ENCODE peak calls at places on chromosomes 16 and 17, in seven cellular contexts. One of them, this sample, is unnamed.

GRCh38 chr16:54336805-54337204 is 50.2 kb upstream of the IRX3 start:
- DNase-seq in A549: no peak
- DNase-seq in IMR-90: no peak
- DNase-seq in SK-N-SH: no peak
- DNase-seq in K562: no peak
- DNase-seq in H1: no peak
- DNase-seq in HepG2: no peak
- DNase-seq in this sample: no peak

GRCh38 chr17:54898576-54898975 is 2.1 kb upstream of the TOM1L1 start:
- DNase-seq in A549: no peak
- DNase-seq in IMR-90: no peak
- DNase-seq in SK-N-SH: no peak
- DNase-seq in K562: no peak
- DNase-seq in H1: no peak
- DNase-seq in HepG2: no peak
- DNase-seq in this sample: no peak

GRCh38 chr16:57263585-57264351 is 18.7 kb downstream of the ARL2BP start:
- DNase-seq in A549: no peak
- DNase-seq in IMR-90: no peak
- DNase-seq in SK-N-SH: peak
- DNase-seq in K562: no peak
- DNase-seq in H1: no peak
- DNase-seq in HepG2: no peak
- DNase-seq in this sample: no peak

GRCh38 chr16:81204794-81205680 is 33.5 kb upstream of the BCO1 start:
- DNase-seq in A549: peak
- DNase-seq in IMR-90: peak
- DNase-seq in SK-N-SH: peak
- DNase-seq in K562: peak
- DNase-seq in H1: no peak
- DNase-seq in HepG2: peak
- DNase-seq in this sample: peak

GRCh38 chr17:75518201-75518600 is 1.9 kb downstream of the TSEN54 start:
- DNase-seq in A549: no peak
- DNase-seq in IMR-90: no peak
- DNase-seq in SK-N-SH: no peak
- DNase-seq in K562: no peak
- DNase-seq in H1: no peak
- DNase-seq in HepG2: no peak
- DNase-seq in this sample: peak

GRCh38 chr16:21235199-21235585 is 1.7 kb downstream of the ANKS4B start:
- DNase-seq in A549: no peak
- DNase-seq in IMR-90: no peak
- DNase-seq in SK-N-SH: no peak
- DNase-seq in K562: peak
- DNase-seq in H1: no peak
- DNase-seq in HepG2: no peak
- DNase-seq in this sample: no peak

GRCh38 chr17:57810740-57811632 is 38.9 kb downstream of the MRPS23 start:
- DNase-seq in A549: no peak
- DNase-seq in IMR-90: peak
- DNase-seq in SK-N-SH: peak
- DNase-seq in K562: no peak
- DNase-seq in H1: no peak
- DNase-seq in HepG2: peak
- DNase-seq in this sample: no peak

GRCh38 chr16:25051446-25052160 is 36.4 kb upstream of the ARHGAP17 start:
- DNase-seq in A549: no peak
- DNase-seq in IMR-90: peak
- DNase-seq in SK-N-SH: no peak
- DNase-seq in K562: no peak
- DNase-seq in H1: no peak
- DNase-seq in HepG2: no peak
- DNase-seq in this sample: no peak

GRCh38 chr17:42872251-42872965 is 21.4 kb downstream of the AOC3 start:
- DNase-seq in A549: no peak
- DNase-seq in IMR-90: peak
- DNase-seq in SK-N-SH: no peak
- DNase-seq in K562: no peak
- DNase-seq in H1: no peak
- DNase-seq in HepG2: no peak
- DNase-seq in this sample: no peak

GRCh38 chr16:86986136-86986535 is 331.1 kb downstream of the C16orf95 start:
- DNase-seq in A549: no peak
- DNase-seq in IMR-90: no peak
- DNase-seq in SK-N-SH: no peak
- DNase-seq in K562: no peak
- DNase-seq in H1: no peak
- DNase-seq in HepG2: no peak
- DNase-seq in this sample: no peak

GRCh38 chr17:75343007-75343406 is 53.8 kb upstream of the SLC25A19 start:
- DNase-seq in A549: no peak
- DNase-seq in IMR-90: no peak
- DNase-seq in SK-N-SH: no peak
- DNase-seq in K562: no peak
- DNase-seq in H1: no peak
- DNase-seq in HepG2: no peak
- DNase-seq in this sample: no peak

GRCh38 chr16:54034684-54035083 is 251.9 kb downstream of the IRX3 start:
- DNase-seq in A549: no peak
- DNase-seq in IMR-90: peak
- DNase-seq in SK-N-SH: no peak
- DNase-seq in K562: no peak
- DNase-seq in H1: no peak
- DNase-seq in HepG2: no peak
- DNase-seq in this sample: no peak

GRCh38 chr17:233473-233941 is 52.1 kb upstream of the DOC2B start:
- DNase-seq in A549: no peak
- DNase-seq in IMR-90: no peak
- DNase-seq in SK-N-SH: no peak
- DNase-seq in K562: no peak
- DNase-seq in H1: no peak
- DNase-seq in HepG2: peak
- DNase-seq in this sample: no peak

GRCh38 chr17:230371-230770 is 48.9 kb upstream of the DOC2B start:
- DNase-seq in A549: no peak
- DNase-seq in IMR-90: no peak
- DNase-seq in SK-N-SH: no peak
- DNase-seq in K562: no peak
- DNase-seq in H1: no peak
- DNase-seq in HepG2: no peak
- DNase-seq in this sample: no peak

GRCh38 chr17:234163-235047 is 53.0 kb upstream of the DOC2B start:
- DNase-seq in A549: no peak
- DNase-seq in IMR-90: no peak
- DNase-seq in SK-N-SH: no peak
- DNase-seq in K562: no peak
- DNase-seq in H1: no peak
- DNase-seq in HepG2: no peak
- DNase-seq in this sample: no peak

GRCh38 chr17:231191-231965 is 49.9 kb upstream of the DOC2B start:
- DNase-seq in A549: no peak
- DNase-seq in IMR-90: no peak
- DNase-seq in SK-N-SH: no peak
- DNase-seq in K562: no peak
- DNase-seq in H1: no peak
- DNase-seq in HepG2: no peak
- DNase-seq in this sample: no peak

DNA sequence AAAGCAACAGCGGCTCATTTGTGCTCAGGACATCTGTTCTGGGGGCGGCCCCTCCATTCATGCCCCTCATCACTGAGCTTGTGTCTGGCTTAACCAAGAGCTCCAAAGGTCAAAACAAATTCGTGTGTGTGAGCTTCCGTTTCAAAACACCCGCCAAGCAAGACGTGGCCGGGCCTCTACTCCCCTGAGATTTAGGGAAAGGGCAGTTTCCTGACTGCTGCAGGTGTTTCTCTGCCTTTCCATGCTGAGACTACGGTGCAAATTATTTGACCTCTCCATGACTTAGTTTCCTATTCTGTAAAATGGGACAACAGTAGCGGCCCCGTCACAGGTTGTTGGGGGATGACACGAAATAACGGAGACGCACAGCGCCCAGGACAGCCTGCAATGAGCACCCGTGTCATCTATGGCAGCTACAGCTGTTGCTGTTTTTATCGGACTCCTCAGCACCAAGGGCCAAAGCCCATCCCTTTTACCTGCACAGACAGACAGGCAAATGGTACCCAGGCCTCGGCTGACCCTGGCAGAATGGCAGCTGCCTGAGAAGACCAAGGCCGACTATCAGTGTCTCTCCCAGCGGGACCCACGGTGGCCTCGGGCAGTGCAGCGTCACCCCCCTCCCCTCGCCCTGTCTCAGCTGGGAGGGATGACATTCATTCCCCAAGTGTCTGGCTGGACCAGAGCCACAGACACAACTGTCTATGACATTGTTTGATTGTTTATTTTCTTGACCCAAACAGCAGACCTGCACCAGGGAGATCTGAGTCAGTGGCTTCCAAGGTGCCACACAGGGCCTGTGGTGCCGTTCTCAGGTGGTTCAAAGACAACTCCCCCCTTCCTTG is 50.7 kb upstream of the DOC2B start:
- DNase-seq in A549: no peak
- DNase-seq in IMR-90: no peak
- DNase-seq in SK-N-SH: peak
- DNase-seq in K562: no peak
- DNase-seq in H1: no peak
- DNase-seq in HepG2: no peak
- DNase-seq in this sample: no peak
- TF ChIP-seq RFX5 in A549: no peak
- TF ChIP-seq RFX5 in IMR-90: no peak
- TF ChIP-seq RFX5 in SK-N-SH: no peak
- TF ChIP-seq RFX5 in K562: no peak
- TF ChIP-seq RFX5 in H1: no peak
- TF ChIP-seq RFX5 in HepG2: no peak
- TF ChIP-seq RFX5 in this sample: no peak

DNA sequence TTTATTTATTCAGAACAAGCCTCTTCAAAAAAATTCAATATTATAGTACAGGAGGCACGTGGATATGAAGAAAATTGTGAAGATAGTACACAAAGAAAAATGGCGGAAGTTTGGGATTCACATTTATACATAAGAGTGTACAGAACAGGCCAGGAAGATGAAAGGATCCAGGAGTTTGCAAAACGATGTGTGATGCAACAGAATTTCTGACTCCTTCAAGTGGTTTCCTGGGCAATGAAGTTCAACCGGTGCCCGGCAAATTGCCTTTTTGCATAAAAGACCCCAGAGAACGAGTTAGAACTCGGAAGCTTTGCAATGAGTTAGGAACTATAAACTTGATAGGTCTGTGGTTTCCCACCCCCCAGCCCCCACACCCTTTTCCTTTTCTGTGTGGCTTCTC is 189.1 kb downstream of the SALL1 start:
- DNase-seq in A549: no peak
- DNase-seq in IMR-90: no peak
- DNase-seq in SK-N-SH: no peak
- DNase-seq in K562: no peak
- DNase-seq in H1: no peak
- DNase-seq in HepG2: no peak
- DNase-seq in this sample: no peak
- TF ChIP-seq RFX5 in A549: no peak
- TF ChIP-seq RFX5 in IMR-90: no peak
- TF ChIP-seq RFX5 in SK-N-SH: no peak
- TF ChIP-seq RFX5 in K562: no peak
- TF ChIP-seq RFX5 in H1: no peak
- TF ChIP-seq RFX5 in HepG2: no peak
- TF ChIP-seq RFX5 in this sample: no peak

GRCh38 chr17:12808723-12809122 is 19.4 kb downstream of the ARHGAP44 start:
- DNase-seq in A549: no peak
- DNase-seq in IMR-90: no peak
- DNase-seq in SK-N-SH: no peak
- DNase-seq in K562: no peak
- DNase-seq in H1: no peak
- DNase-seq in HepG2: no peak
- DNase-seq in this sample: no peak

GRCh38 chr17:12815642-12816141 is 26.4 kb downstream of the ARHGAP44 start:
- DNase-seq in A549: no peak
- DNase-seq in IMR-90: no peak
- DNase-seq in SK-N-SH: no peak
- DNase-seq in K562: no peak
- DNase-seq in H1: no peak
- DNase-seq in HepG2: no peak
- DNase-seq in this sample: peak

GRCh38 chr17:12814718-12815117 is 25.4 kb downstream of the ARHGAP44 start:
- DNase-seq in A549: no peak
- DNase-seq in IMR-90: no peak
- DNase-seq in SK-N-SH: no peak
- DNase-seq in K562: no peak
- DNase-seq in H1: no peak
- DNase-seq in HepG2: no peak
- DNase-seq in this sample: no peak

GRCh38 chr17:12813680-12814079 is 24.4 kb downstream of the ARHGAP44 start:
- DNase-seq in A549: no peak
- DNase-seq in IMR-90: no peak
- DNase-seq in SK-N-SH: no peak
- DNase-seq in K562: no peak
- DNase-seq in H1: no peak
- DNase-seq in HepG2: no peak
- DNase-seq in this sample: no peak

GRCh38 chr17:12812877-12813276 is 23.6 kb downstream of the ARHGAP44 start:
- DNase-seq in A549: no peak
- DNase-seq in IMR-90: no peak
- DNase-seq in SK-N-SH: no peak
- DNase-seq in K562: no peak
- DNase-seq in H1: no peak
- DNase-seq in HepG2: no peak
- DNase-seq in this sample: no peak
- TF ChIP-seq RFX5 in A549: no peak
- TF ChIP-seq RFX5 in IMR-90: no peak
- TF ChIP-seq RFX5 in SK-N-SH: no peak
- TF ChIP-seq RFX5 in K562: no peak
- TF ChIP-seq RFX5 in H1: no peak
- TF ChIP-seq RFX5 in HepG2: no peak
- TF ChIP-seq RFX5 in this sample: no peak

GRCh38 chr17:21174186-21174585 is 39.8 kb downstream of the TMEM11 start:
- DNase-seq in A549: no peak
- DNase-seq in IMR-90: no peak
- DNase-seq in SK-N-SH: no peak
- DNase-seq in K562: no peak
- DNase-seq in H1: no peak
- DNase-seq in HepG2: no peak
- DNase-seq in this sample: no peak

GRCh38 chr17:21173543-21173942 is 40.4 kb downstream of the TMEM11 start:
- DNase-seq in A549: no peak
- DNase-seq in IMR-90: no peak
- DNase-seq in SK-N-SH: no peak
- DNase-seq in K562: no peak
- DNase-seq in H1: no peak
- DNase-seq in HepG2: no peak
- DNase-seq in this sample: no peak

GRCh38 chr17:21176996-21177395 is 37.0 kb downstream of the TMEM11 start:
- DNase-seq in A549: no peak
- DNase-seq in IMR-90: no peak
- DNase-seq in SK-N-SH: peak
- DNase-seq in K562: no peak
- DNase-seq in H1: no peak
- DNase-seq in HepG2: no peak
- DNase-seq in this sample: no peak

GRCh38 chr17:21171970-21172510 is 41.9 kb downstream of the TMEM11 start:
- DNase-seq in A549: no peak
- DNase-seq in IMR-90: no peak
- DNase-seq in SK-N-SH: no peak
- DNase-seq in K562: no peak
- DNase-seq in H1: no peak
- DNase-seq in HepG2: no peak
- DNase-seq in this sample: no peak

GRCh38 chr17:21174719-21175118 is 39.2 kb downstream of the TMEM11 start:
- DNase-seq in A549: no peak
- DNase-seq in IMR-90: peak
- DNase-seq in SK-N-SH: peak
- DNase-seq in K562: no peak
- DNase-seq in H1: no peak
- DNase-seq in HepG2: no peak
- DNase-seq in this sample: no peak
- TF ChIP-seq RFX5 in A549: no peak
- TF ChIP-seq RFX5 in IMR-90: no peak
- TF ChIP-seq RFX5 in SK-N-SH: no peak
- TF ChIP-seq RFX5 in K562: no peak
- TF ChIP-seq RFX5 in H1: no peak
- TF ChIP-seq RFX5 in HepG2: no peak
- TF ChIP-seq RFX5 in this sample: no peak